ENCODE peak calls at places on chromosomes 13 and 19, in five cellular contexts. P, G, O, D and Y are unnamed samples.

GRCh38 chr13:97306646-97307045 is 84.5 kb downstream of the MBNL2 start:
- DNase-seq in P (no peak), G (no peak), O (no peak), D (no peak), Y (no peak)

GRCh38 chr13:41254902-41255301 is 8.5 kb downstream of the MTRF1 start:
- DNase-seq in P (no peak), G (no peak), O (no peak), D (no peak), Y (no peak)

GRCh38 chr13:93217701-93218100 is 8.9 kb upstream of the GPC6 start:
- DNase-seq in P (no peak), G (peak), O (no peak), D (peak), Y (no peak)

GRCh38 chr19:32224371-32225244 is 120.8 kb upstream of the ZNF507 start:
- DNase-seq in P (peak), G (peak), O (no peak), D (peak), Y (peak)

GRCh38 chr13:68176486-68176885 is 946.4 kb upstream of the PCDH9 start:
- DNase-seq in P (no peak), G (peak), O (no peak), D (no peak), Y (no peak)

GRCh38 chr13:47455581-47455980 is 545.5 kb downstream of the SUCLA2 start:
- DNase-seq in P (no peak), G (peak), O (no peak), D (no peak), Y (no peak)

GRCh38 chr19:6412111-6412999 is 12.3 kb downstream of the KHSRP start:
- DNase-seq in P (peak), G (no peak), O (no peak), D (peak), Y (peak)

GRCh38 chr19:3113100-3114017 is 19.2 kb downstream of the GNA11 start:
- DNase-seq in P (no peak), G (no peak), O (no peak), D (no peak), Y (no peak)

GRCh38 chr19:49952475-49952829 is 8.5 kb downstream of the SIGLEC11 start:
- DNase-seq in P (no peak), G (no peak), O (no peak), D (no peak), Y (no peak)

GRCh38 chr19:4077800-4078683 is 11.3 kb upstream of the ZBTB7A start:
- DNase-seq in P (no peak), G (no peak), O (no peak), D (peak), Y (peak)

GRCh38 chr13:71760226-71760591 is 106.8 kb downstream of the DACH1 start:
- DNase-seq in P (no peak), G (no peak), O (peak), D (no peak), Y (no peak)

GRCh38 chr13:95067303-95067702 is 233.9 kb downstream of the ABCC4 start:
- DNase-seq in P (no peak), G (no peak), O (no peak), D (no peak), Y (no peak)

GRCh38 chr13:59409651-59410200 is 754.0 kb downstream of the DIAPH3 start:
- DNase-seq in P (no peak), G (no peak), O (no peak), D (peak), Y (no peak)

GRCh38 chr19:50317115-50317514 is 12.1 kb downstream of the KCNC3 start:
- DNase-seq in P (no peak), G (no peak), O (no peak), D (no peak), Y (no peak)

GRCh38 chr19:42108527-42109389 is 23.5 kb downstream of the POU2F2 start:
- DNase-seq in P (peak), G (peak), O (no peak), D (peak), Y (peak)

GRCh38 chr13:32234914-32235313 is 80.2 kb downstream of the ZAR1L start:
- DNase-seq in P (no peak), G (no peak), O (no peak), D (no peak), Y (no peak)